ENCODE peak calls at places on chromosomes 6 and 20, in four cellular contexts. C is prostate gland; S is ovary; Y is CD8-positive, alpha-beta T cell. U is an unnamed sample. For H3K4me1, the result is how much of the 10 kb centered on the place peaks cover.

GRCh38 chr6:151765444-151765886 is 42.0 kb upstream of the ESR1 start:
- DNase-seq in C (peak), Y (peak), S (peak), U (no peak)

GRCh38 chr6:32763417-32763816 is at the start of gene HLA-DQB2:
- DNase-seq in C (no peak), Y (no peak), S (no peak), U (no peak)

GRCh38 chr20:33005132-33005566 is 916 bp upstream of the SUN5 start:
- DNase-seq in Y (no peak), S (no peak), C (no peak), U (no peak)

GRCh38 chr6:125524356-125524755 is 222.6 kb upstream of the HDDC2 start:
- DNase-seq in S (no peak), Y (no peak), C (no peak), U (no peak)

GRCh38 chr6:133587396-133587795 is 301.5 kb upstream of the TCF21 start:
- DNase-seq in C (no peak), S (no peak), Y (no peak), U (no peak)

GRCh38 chr6:45625191-45625664 is 247.5 kb upstream of the SUPT3H start:
- DNase-seq in Y (no peak), C (no peak), S (no peak), U (no peak)

GRCh38 chr6:25617997-25618396 is 34.0 kb upstream of the SCGN start:
- DNase-seq in C (no peak), Y (no peak), S (no peak), U (no peak)

GRCh38 chr6:47044418-47044817 is 2.3 kb upstream of the ADGRF1 start:
- DNase-seq in S (no peak), Y (no peak), C (peak), U (no peak)

GRCh38 chr20:3753098-3753497 is 14.5 kb downstream of the ADISSP start:
- DNase-seq in S (peak), Y (peak), C (peak), U (peak)

GRCh38 chr6:36595168-36595818 is 1.1 kb downstream of the SRSF3 start:
- DNase-seq in S (peak), C (peak), Y (no peak), U (no peak)

GRCh38 chr6:5746392-5747140 is 260.2 kb downstream of the NRN1 start:
- DNase-seq in Y (no peak), S (no peak), C (no peak), U (no peak)

GRCh38 chr20:50762045-50762422 is 30.7 kb downstream of the PARD6B start:
- DNase-seq in C (no peak), Y (no peak), S (no peak), U (no peak)

GRCh38 chr6:69785697-69786096 is 11.1 kb downstream of the LMBRD1 start:
- DNase-seq in S (no peak), C (no peak), Y (no peak), U (no peak)

GRCh38 chr20:63215101-63216040 is 560 bp downstream of the YTHDF1 start:
- DNase-seq in C (no peak), Y (no peak), S (peak), U (no peak)

GRCh38 chr20:7939663-7940062 is 595 bp downstream of the HAO1 start:
- DNase-seq in S (no peak), C (no peak), Y (no peak), U (no peak)

GRCh38 chr6:43833996-43834390 is 64.0 kb downstream of the VEGFA start:
- DNase-seq in S (no peak), Y (no peak), C (no peak), U (no peak)

GRCh38 chr6:79453558-79454042 is 83.6 kb downstream of the LCA5 start:
- DNase-seq in C (peak), S (no peak), Y (no peak), U (no peak)

GRCh38 chr20:63006611-63007471 is at the start of gene BHLHE23:
- DNase-seq in S (no peak), Y (no peak), C (no peak), U (no peak)

GRCh38 chr20:58492795-58493538 is 22.2 kb downstream of the APCDD1L start:
- DNase-seq in Y (no peak), S (no peak), C (no peak), U (no peak)

GRCh38 chr20:39103732-39104131 is 141.6 kb downstream of the DHX35 start:
- DNase-seq in Y (no peak), C (no peak), S (no peak), U (no peak)

GRCh38 chr6:3876131-3876530 is 27.0 kb downstream of the FAM50B start:
- DNase-seq in S (no peak), Y (no peak), C (no peak), U (no peak)

GRCh38 chr20:59022754-59023153 is 3.5 kb downstream of the TUBB1 start:
- DNase-seq in S (no peak), C (no peak), Y (no peak), U (no peak)

GRCh38 chr6:28336284-28337024 is 506 bp upstream of the ZSCAN31 start:
- DNase-seq in Y (peak), C (peak), S (no peak), U (no peak)

DNA sequence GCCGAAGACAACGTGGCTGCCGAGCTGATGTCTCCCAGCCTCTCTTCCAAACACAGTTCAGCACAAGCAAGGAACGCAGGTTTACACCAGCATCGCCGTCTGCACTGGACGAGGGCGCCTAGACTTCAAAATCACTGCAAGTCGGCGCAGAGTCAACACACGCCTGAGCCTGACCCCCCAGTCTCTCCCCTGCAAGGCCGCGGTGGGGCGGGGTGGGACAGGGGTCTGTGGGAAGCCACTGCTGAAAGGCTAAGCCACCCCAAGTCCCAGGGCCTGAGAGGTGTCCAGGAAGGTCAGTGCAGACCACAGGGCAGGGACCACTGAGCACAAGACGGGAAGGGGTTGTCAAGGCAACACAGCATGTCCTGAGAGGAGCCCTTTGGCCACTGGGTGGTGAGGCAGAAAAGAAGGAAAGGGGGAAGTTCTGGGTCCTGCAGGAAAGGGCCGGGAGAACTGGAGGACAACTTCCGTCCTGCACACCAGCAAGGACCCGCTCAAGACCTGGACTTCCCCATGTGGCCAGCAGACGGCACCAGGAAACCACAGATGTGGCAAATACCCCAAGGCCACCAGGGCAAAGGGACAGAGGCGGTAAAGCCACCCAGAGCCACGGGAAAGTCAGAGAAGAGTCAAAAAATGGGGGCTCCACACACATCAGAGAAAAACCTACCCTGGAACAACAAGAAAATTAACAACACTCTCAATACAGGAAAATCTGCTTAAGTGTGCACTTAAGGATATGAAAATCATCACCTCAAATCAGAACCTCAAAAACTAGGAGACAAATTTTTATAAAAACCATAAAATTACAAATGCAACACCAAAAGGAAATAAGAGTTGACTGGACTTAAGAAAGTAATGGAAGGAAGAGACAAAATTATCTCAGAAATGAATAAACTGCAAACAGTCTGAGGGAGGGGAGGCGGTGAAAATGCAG is 84.8 kb downstream of the TAF4 start:
- DNase-seq in C (no peak), Y (no peak), S (no peak), U (no peak)
- TF ChIP-seq CTCF in C (no peak), Y (no peak), S (no peak), U (peak)

GRCh38 chr20:1579488-1579887 is 22.0 kb upstream of the SIRPD start:
- DNase-seq in S (no peak), C (no peak), Y (no peak), U (no peak)

GRCh38 chr20:1577906-1578305 is 20.4 kb upstream of the SIRPD start:
- DNase-seq in C (no peak), S (no peak), Y (no peak), U (no peak)
- H3K4me1 ChIP-seq in C (under half), S (under half), Y (under half), U (under half)

GRCh38 chr6:30541515-30542403 is 14.5 kb downstream of the GNL1 start:
- DNase-seq in Y (peak), C (peak), S (peak), U (peak)
- H3K27ac ChIP-seq in Y (peak), C (no peak), S (no peak), U (no peak)

GRCh38 chr6:139204978-139205377 is 70.1 kb downstream of the HECA start:
- DNase-seq in Y (no peak), C (no peak), S (no peak), U (no peak)
- TF ChIP-seq CTCF in Y (no peak), C (no peak), S (no peak), U (no peak)

DNA sequence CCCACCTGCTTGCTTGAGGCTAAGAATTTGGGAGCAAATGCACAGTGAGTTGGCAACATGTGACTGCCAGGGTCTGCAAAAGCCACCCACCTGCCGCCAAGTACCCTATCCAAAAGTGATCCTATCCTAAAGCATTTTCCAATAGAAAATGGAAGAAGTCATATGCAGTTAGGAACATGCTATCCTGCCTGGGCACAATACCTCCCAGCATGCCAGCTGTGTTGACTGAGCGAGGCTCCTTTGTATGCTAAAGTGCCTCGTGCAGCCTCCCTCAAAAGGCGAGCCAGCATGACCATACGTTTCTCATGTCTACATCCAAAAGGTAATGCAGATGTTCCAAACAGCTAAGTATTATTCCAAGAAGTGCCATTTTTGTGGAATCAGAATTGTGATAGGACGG is 52.7 kb downstream of the TRAF3IP2 start:
- DNase-seq in Y (no peak), C (no peak), S (no peak), U (no peak)
- H3K4me1 ChIP-seq in Y (under half), C (under half), S (under half), U (half or more)